ENCODE peak calls at places on chromosomes 11 and 22, in six cellular contexts. S is stimulated activated naive CD8-positive, alpha-beta T cell treated with anti-CD3 and anti-CD28 coated beads, Interleukin-15, amount 100 ng/mL, for 72 hours; G is RWPE2; F is activated CD4-positive, alpha-beta T cell treated with anti-CD3 and anti-CD28 coated beads for 24 hours; B is stimulated activated CD4-positive, alpha-beta T cell treated with anti-CD3 and anti-CD28 coated beads, TNF-alpha, amount 100 ng/mL, for 48 hours; Q is astrocyte of the hippocampus. D is an unnamed sample.

GRCh38 chr11:30420233-30420787 is 97.4 kb downstream of the ARL14EP start:
- DNase-seq in S (no peak), G (no peak), F (no peak), B (no peak), Q (no peak), D (no peak)

GRCh38 chr22:39535302-39535805 is 2.8 kb upstream of the RPS19BP1 start:
- DNase-seq in S (no peak), G (no peak), F (no peak), B (no peak), Q (no peak), D (no peak)

GRCh38 chr11:63445720-63446119 is 45.2 kb downstream of the PLAAT5 start:
- DNase-seq in S (no peak), G (no peak), F (no peak), B (no peak), Q (peak), D (no peak)

GRCh38 chr11:72935705-72936104 is 121.5 kb downstream of the ATG16L2 start:
- DNase-seq in S (no peak), G (no peak), F (no peak), B (no peak), Q (no peak), D (no peak)

GRCh38 chr11:129410561-129410960 is 34.9 kb downstream of the BARX2 start:
- DNase-seq in S (no peak), G (no peak), F (no peak), B (no peak), Q (no peak), D (no peak)

GRCh38 chr11:65215441-65216076 is 33.8 kb downstream of the CAPN1 start:
- DNase-seq in S (peak), G (no peak), F (peak), B (peak), Q (no peak), D (no peak)

GRCh38 chr22:46084943-46085830 is 65.1 kb upstream of the PPARA start:
- DNase-seq in S (no peak), G (peak), F (no peak), B (no peak), Q (peak), D (no peak)

GRCh38 chr11:78219493-78220217 is 30.9 kb downstream of the USP35 start:
- DNase-seq in S (no peak), G (no peak), F (no peak), B (no peak), Q (no peak), D (no peak)

GRCh38 chr11:27701262-27702105 is 1.2 kb upstream of the BDNF start:
- DNase-seq in S (no peak), G (peak), F (no peak), B (no peak), Q (peak), D (no peak)

GRCh38 chr11:86162257-86162656 is 82.3 kb upstream of the EED start:
- DNase-seq in S (no peak), G (no peak), F (no peak), B (no peak), Q (peak), D (no peak)

GRCh38 chr22:50297510-50298265 is 9.8 kb downstream of the PLXNB2 start:
- DNase-seq in S (no peak), G (no peak), F (no peak), B (no peak), Q (no peak), D (no peak)

GRCh38 chr22:26671317-26672059 is 14.1 kb downstream of the MIAT start:
- DNase-seq in S (peak), G (peak), F (peak), B (peak), Q (no peak), D (no peak)

GRCh38 chr11:128695539-128696221 is 1.8 kb downstream of the FLI1 start:
- DNase-seq in S (no peak), G (no peak), F (no peak), B (no peak), Q (no peak), D (peak)

GRCh38 chr11:65778901-65779668 is 1.7 kb downstream of the AP5B1 start:
- DNase-seq in S (no peak), G (no peak), F (no peak), B (no peak), Q (no peak), D (no peak)

GRCh38 chr11:92707173-92707619 is 262.3 kb upstream of the MTNR1B start:
- DNase-seq in S (no peak), G (peak), F (no peak), B (no peak), Q (peak), D (no peak)

GRCh38 chr11:93822359-93822758 is 28.1 kb downstream of the VSTM5 start:
- DNase-seq in S (no peak), G (no peak), F (no peak), B (no peak), Q (peak), D (no peak)

GRCh38 chr22:17164392-17165024 is 5.4 kb upstream of the HDHD5 start:
- DNase-seq in S (no peak), G (no peak), F (no peak), B (no peak), Q (no peak), D (no peak)

GRCh38 chr11:29280452-29280851 is 736.4 kb downstream of the KCNA4 start:
- DNase-seq in S (no peak), G (no peak), F (no peak), B (no peak), Q (peak), D (no peak)

GRCh38 chr11:124961972-124962609 is 8.1 kb downstream of the CCDC15 start:
- DNase-seq in S (no peak), G (no peak), F (no peak), B (no peak), Q (peak), D (peak)

GRCh38 chr11:64661146-64661545 is 61.9 kb downstream of the NRXN2 start:
- DNase-seq in S (no peak), G (no peak), F (no peak), B (no peak), Q (peak), D (no peak)